ENCODE peak calls at places on chromosomes 16 and 17, in eight cellular contexts. K, H, B, C, R, O, X and T are unnamed samples. For H3K9me3 and H3K36me3, the result is how much of the 10 kb centered on the place peaks cover.

GRCh38 chr16:57892447-57893096 is 78.4 kb downstream of the CNGB1 start:
- DNase-seq in K (peak), H (no peak), B (no peak), C (peak), R (peak), O (no peak), X (no peak), T (no peak)

GRCh38 chr16:87653234-87653633 is 50.9 kb downstream of the JPH3 start:
- DNase-seq in K (no peak), H (no peak), B (no peak), C (no peak), R (peak), O (peak), X (no peak), T (no peak)

GRCh38 chr16:87918866-87919680 is 17.3 kb downstream of the CA5A start:
- DNase-seq in K (no peak), H (no peak), B (no peak), C (peak), R (no peak), O (no peak), X (peak), T (no peak)

GRCh38 chr17:19876524-19877161 is 8.9 kb upstream of the ULK2 start:
- DNase-seq in K (peak), H (no peak), B (no peak), C (peak), R (no peak), O (no peak), X (no peak), T (peak)

GRCh38 chr16:79661578-79661977 is 61.0 kb upstream of the MAF start:
- DNase-seq in K (no peak), H (no peak), B (no peak), C (no peak), R (no peak), O (no peak), X (no peak), T (no peak)

GRCh38 chr16:86519649-86520316 is 9.5 kb downstream of the FOXF1 start:
- DNase-seq in K (no peak), H (peak), B (peak), C (peak), R (peak), O (peak), X (no peak), T (no peak)

GRCh38 chr17:73901661-73902415 is 257.6 kb upstream of the SDK2 start:
- DNase-seq in K (peak), H (peak), B (peak), C (peak), R (no peak), O (peak), X (no peak), T (no peak)

GRCh38 chr16:90010676-90011075 is 8.6 kb downstream of the DBNDD1 start:
- DNase-seq in K (no peak), H (no peak), B (no peak), C (no peak), R (no peak), O (no peak), X (no peak), T (no peak)

GRCh38 chr16:56708418-56708817 is 21.5 kb upstream of the NUP93 start:
- DNase-seq in K (no peak), H (no peak), B (no peak), C (no peak), R (no peak), O (peak), X (no peak), T (no peak)

GRCh38 chr16:66858740-66859396 is 14.7 kb downstream of the CA7 start:
- DNase-seq in K (peak), H (no peak), B (no peak), C (no peak), R (no peak), O (peak), X (no peak), T (no peak)

GRCh38 chr17:77849203-77849602 is 109.3 kb upstream of the TNRC6C start:
- DNase-seq in K (no peak), H (no peak), B (no peak), C (no peak), R (no peak), O (no peak), X (no peak), T (no peak)

GRCh38 chr17:5418858-5419355 is 555 bp downstream of the NUP88 start:
- DNase-seq in K (peak), H (no peak), B (peak), C (peak), R (no peak), O (no peak), X (no peak), T (peak)

GRCh38 chr17:73324711-73325526 is 13.1 kb upstream of the CDC42EP4 start:
- DNase-seq in K (no peak), H (no peak), B (no peak), C (no peak), R (no peak), O (peak), X (no peak), T (no peak)

GRCh38 chr16:71421911-71422310 is 19.9 kb downstream of the TLE7 start:
- DNase-seq in K (no peak), H (no peak), B (peak), C (peak), R (peak), O (peak), X (no peak), T (no peak)

GRCh38 chr17:7955414-7956042 is 23.5 kb downstream of the CNTROB start:
- DNase-seq in K (no peak), H (no peak), B (no peak), C (no peak), R (no peak), O (no peak), X (no peak), T (no peak)

GRCh38 chr16:20326336-20326735 is 977 bp downstream of the GP2 start:
- DNase-seq in K (no peak), H (no peak), B (no peak), C (peak), R (no peak), O (peak), X (no peak), T (no peak)

GRCh38 chr17:8120520-8121443 is 2.5 kb upstream of the ALOXE3 start:
- DNase-seq in K (peak), H (peak), B (peak), C (peak), R (peak), O (peak), X (no peak), T (no peak)

GRCh38 chr17:7523033-7523432 is 25.8 kb upstream of the TNFSF12 start:
- DNase-seq in K (no peak), H (no peak), B (no peak), C (peak), R (peak), O (peak), X (no peak), T (no peak)

GRCh38 chr16:74186589-74186988 is 110.0 kb upstream of the PSMD7 start:
- DNase-seq in K (no peak), H (no peak), B (no peak), C (no peak), R (no peak), O (no peak), X (no peak), T (no peak)

GRCh38 chr16:18958621-18959578 is 24.8 kb upstream of the TMC7 start:
- DNase-seq in K (no peak), H (no peak), B (no peak), C (no peak), R (peak), O (no peak), X (no peak), T (no peak)

GRCh38 chr17:49962599-49963276 is 6.3 kb upstream of the DLX4 start:
- DNase-seq in K (no peak), H (no peak), B (no peak), C (no peak), R (no peak), O (no peak), X (no peak), T (no peak)

GRCh38 chr17:58156839-58157803 is 8.9 kb downstream of the OR4D1 start:
- DNase-seq in K (no peak), H (peak), B (no peak), C (peak), R (peak), O (peak), X (no peak), T (no peak)

GRCh38 chr17:78817123-78817522 is 23.5 kb downstream of the USP36 start:
- DNase-seq in K (no peak), H (no peak), B (no peak), C (peak), R (no peak), O (no peak), X (no peak), T (no peak)

GRCh38 chr16:82178352-82178751 is 8.3 kb upstream of the MPHOSPH6 start:
- DNase-seq in K (no peak), H (no peak), B (no peak), C (no peak), R (no peak), O (no peak), X (no peak), T (no peak)

GRCh38 chr16:53968896-53969295 is 264.9 kb downstream of the FTO start:
- DNase-seq in K (no peak), H (no peak), B (no peak), C (no peak), R (no peak), O (no peak), X (no peak), T (no peak)

GRCh38 chr16:20611350-20611902 is 35.3 kb upstream of the ACSM2B start:
- DNase-seq in K (peak), H (peak), B (peak), C (no peak), R (peak), O (no peak), X (no peak), T (peak)

GRCh38 chr16:30786115-30786935 is 680 bp downstream of the ZNF629 start:
- DNase-seq in K (no peak), H (no peak), B (peak), C (peak), R (peak), O (peak), X (no peak), T (no peak)

GRCh38 chr17:30929081-30929633 is 7.4 kb downstream of the ADAP2 start:
- DNase-seq in K (no peak), H (peak), B (no peak), C (no peak), R (no peak), O (peak), X (no peak), T (no peak)

GRCh38 chr16:86252596-86252995 is 257.7 kb upstream of the FOXF1 start:
- DNase-seq in K (no peak), H (no peak), B (no peak), C (peak), R (peak), O (peak), X (no peak), T (no peak)

GRCh38 chr16:59295474-59295873 is 561.4 kb upstream of the GOT2 start:
- DNase-seq in K (no peak), H (no peak), B (no peak), C (no peak), R (no peak), O (no peak), X (no peak), T (no peak)

GRCh38 chr16:35752012-35752772 is 2292.8 kb downstream of the TP53TG3F start:
- DNase-seq in K (peak), H (no peak), B (no peak), C (no peak), R (no peak), O (no peak), X (no peak), T (no peak)

GRCh38 chr16:35750701-35751104 is 2291.3 kb downstream of the TP53TG3F start:
- DNase-seq in K (no peak), H (no peak), B (no peak), C (no peak), R (no peak), O (no peak), X (no peak), T (peak)

GRCh38 chr16:35750157-35750689 is 2290.8 kb downstream of the TP53TG3F start:
- DNase-seq in K (peak), H (no peak), B (no peak), C (no peak), R (no peak), O (no peak), X (no peak), T (peak)

GRCh38 chr16:35752773-35753558 is 2293.6 kb downstream of the TP53TG3F start:
- DNase-seq in K (peak), H (no peak), B (no peak), C (no peak), R (no peak), O (no peak), X (no peak), T (no peak)

GRCh38 chr16:35751191-35751941 is 2292.0 kb downstream of the TP53TG3F start:
- DNase-seq in K (peak), H (no peak), B (no peak), C (no peak), R (no peak), O (no peak), X (no peak), T (peak)
- H3K9me3 ChIP-seq in K (half or more), H (under half), B (under half), C (half or more), R (under half), O (under half), X (under half), T (under half)

GRCh38 chr16:11543676-11544393 is 42.9 kb downstream of the LITAF start:
- DNase-seq in K (no peak), H (no peak), B (no peak), C (no peak), R (no peak), O (no peak), X (no peak), T (no peak)

GRCh38 chr16:11542069-11542775 is 44.5 kb downstream of the LITAF start:
- DNase-seq in K (no peak), H (no peak), B (no peak), C (no peak), R (no peak), O (no peak), X (no peak), T (no peak)

GRCh38 chr16:11550651-11551498 is 35.8 kb downstream of the LITAF start:
- DNase-seq in K (no peak), H (no peak), B (no peak), C (no peak), R (no peak), O (no peak), X (no peak), T (no peak)

GRCh38 chr16:11547517-11547916 is 39.2 kb downstream of the LITAF start:
- DNase-seq in K (no peak), H (no peak), B (no peak), C (no peak), R (no peak), O (no peak), X (no peak), T (no peak)

GRCh38 chr16:11546522-11547485 is 39.9 kb downstream of the LITAF start:
- DNase-seq in K (no peak), H (no peak), B (no peak), C (no peak), R (no peak), O (no peak), X (no peak), T (no peak)
- H3K36me3 ChIP-seq in K (under half), H (under half), B (under half), C (under half), R (under half), O (under half), X (under half), T (under half)

DNA sequence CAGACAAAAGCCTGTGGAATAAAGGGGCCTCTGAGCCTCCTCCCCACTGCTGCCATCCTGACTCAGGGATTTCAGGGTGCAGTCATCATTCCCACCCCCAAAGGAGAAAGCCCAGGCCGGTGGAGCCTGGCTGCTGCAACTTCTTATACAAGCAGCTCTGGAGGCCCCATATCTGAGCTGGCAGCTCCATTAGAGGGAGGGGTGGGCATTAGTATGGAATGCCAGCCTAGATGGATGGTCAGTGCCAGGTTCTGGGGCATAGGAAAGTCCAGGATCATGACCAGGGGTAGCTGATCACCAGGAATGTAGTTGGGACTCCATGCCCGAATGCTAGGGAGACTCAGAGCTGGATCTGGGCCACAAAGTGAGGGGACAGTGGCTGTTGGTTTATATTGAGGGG is 581.0 kb downstream of the KCNJ18 start:
- DNase-seq in K (no peak), H (no peak), B (no peak), C (no peak), R (no peak), O (no peak), X (no peak), T (no peak)
- H3K9me3 ChIP-seq in K (under half), H (under half), B (under half), C (half or more), R (under half), O (under half), X (under half), T (under half)

DNA sequence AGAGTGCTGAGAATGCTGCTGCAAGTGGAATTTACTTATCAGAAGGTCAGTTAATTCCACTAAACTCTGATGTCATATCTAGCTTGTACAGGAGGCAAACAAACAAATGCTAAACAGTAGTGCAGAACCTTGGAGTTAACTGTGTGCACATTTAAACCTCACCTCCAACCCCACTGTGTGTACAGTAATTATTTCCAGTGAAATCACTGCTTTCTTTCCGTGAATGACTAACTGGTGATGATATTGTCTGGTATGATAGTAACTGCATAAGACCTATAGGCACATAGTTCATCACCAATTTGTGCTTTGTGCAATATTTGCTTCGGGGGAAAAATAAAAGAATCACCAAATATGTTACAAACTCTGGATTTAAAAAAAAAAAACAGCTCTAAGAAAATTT is 492.5 kb upstream of the HSBP1 start:
- DNase-seq in K (no peak), H (no peak), B (no peak), C (no peak), R (no peak), O (no peak), X (no peak), T (no peak)
- H3K36me3 ChIP-seq in K (under half), H (under half), B (under half), C (under half), R (under half), O (under half), X (under half), T (under half)

GRCh38 chr17:2980211-2980903 is 83.0 kb downstream of the OR1D5 start:
- DNase-seq in K (no peak), H (peak), B (no peak), C (no peak), R (no peak), O (no peak), X (no peak), T (no peak)
- H3K9me3 ChIP-seq in K (under half), H (under half), B (under half), C (under half), R (under half), O (under half), X (under half), T (under half)

GRCh38 chr16:65745201-65745600 is 621.3 kb upstream of the CDH5 start:
- DNase-seq in K (no peak), H (no peak), B (no peak), C (no peak), R (no peak), O (no peak), X (no peak), T (no peak)

GRCh38 chr16:65749566-65749965 is 616.9 kb upstream of the CDH5 start:
- DNase-seq in K (no peak), H (no peak), B (no peak), C (no peak), R (no peak), O (no peak), X (no peak), T (no peak)

GRCh38 chr16:65744401-65744800 is 622.1 kb upstream of the CDH5 start:
- DNase-seq in K (no peak), H (no peak), B (no peak), C (no peak), R (no peak), O (no peak), X (no peak), T (no peak)

GRCh38 chr16:65743558-65743957 is 621.7 kb upstream of the CDH11 start:
- DNase-seq in K (no peak), H (no peak), B (no peak), C (no peak), R (no peak), O (no peak), X (no peak), T (no peak)

GRCh38 chr16:65746941-65747340 is 619.5 kb upstream of the CDH5 start:
- DNase-seq in K (no peak), H (no peak), B (no peak), C (no peak), R (no peak), O (no peak), X (no peak), T (no peak)
- H3K36me3 ChIP-seq in K (under half), H (under half), B (under half), C (under half), R (under half), O (under half), X (under half), T (under half)

GRCh38 chr17:44912763-44913544 is 2.3 kb downstream of the GFAP start:
- DNase-seq in K (no peak), H (no peak), B (no peak), C (no peak), R (no peak), O (peak), X (no peak), T (no peak)

GRCh38 chr17:44908761-44909326 is 6.5 kb downstream of the GFAP start:
- DNase-seq in K (no peak), H (no peak), B (no peak), C (no peak), R (no peak), O (no peak), X (no peak), T (no peak)

GRCh38 chr17:44911133-44912001 is 3.9 kb downstream of the GFAP start:
- DNase-seq in K (peak), H (peak), B (peak), C (peak), R (peak), O (peak), X (no peak), T (no peak)

GRCh38 chr17:44909681-44910144 is 5.6 kb downstream of the GFAP start:
- DNase-seq in K (no peak), H (no peak), B (no peak), C (no peak), R (no peak), O (peak), X (no peak), T (no peak)

DNA sequence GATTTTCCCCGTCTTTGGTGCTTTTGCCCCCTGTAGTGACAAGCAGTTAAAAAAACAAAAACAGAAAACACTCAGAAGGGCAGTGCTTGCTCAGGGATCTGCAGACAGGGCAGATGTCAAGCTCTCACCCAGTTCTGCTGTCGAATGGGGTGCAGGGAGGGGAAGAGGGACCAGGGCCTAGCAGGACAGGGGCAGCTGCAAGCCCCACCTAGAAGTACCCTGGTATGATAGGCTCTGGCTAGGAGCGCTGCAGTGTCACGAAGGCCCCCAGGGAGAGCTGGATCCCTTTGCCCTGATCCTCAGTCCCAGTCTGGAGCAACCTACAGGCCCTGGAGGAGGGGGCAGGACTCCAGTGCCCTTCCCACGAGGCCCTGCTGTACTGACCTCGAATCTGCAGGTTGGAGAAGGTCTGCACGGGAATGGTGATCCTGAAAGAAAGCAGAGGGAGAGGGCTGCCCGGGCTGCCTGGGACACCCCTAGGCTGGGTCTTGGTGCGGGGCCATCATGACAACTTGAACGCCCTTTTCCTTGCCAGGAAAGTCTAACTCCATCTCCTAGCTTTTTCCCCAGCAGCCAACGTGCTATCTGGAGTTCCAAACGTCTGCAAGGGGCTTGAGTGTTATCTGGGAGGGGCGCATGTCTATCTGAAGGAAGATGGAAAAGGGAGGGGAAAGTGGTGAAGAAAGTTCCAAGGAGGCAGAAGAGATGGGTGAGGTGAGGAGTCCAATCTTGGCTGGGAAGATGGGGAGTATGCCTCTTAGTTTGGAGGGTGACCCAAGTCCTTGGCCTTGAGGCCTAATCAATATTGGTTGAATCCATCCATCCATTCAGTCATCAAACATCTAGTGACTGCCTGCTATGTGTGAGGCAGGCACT is 4.8 kb downstream of the GFAP start:
- DNase-seq in K (no peak), H (no peak), B (no peak), C (no peak), R (no peak), O (no peak), X (no peak), T (no peak)
- H3K9me3 ChIP-seq in K (under half), H (under half), B (under half), C (under half), R (under half), O (under half), X (under half), T (under half)

GRCh38 chr17:2396568-2397246 is 4.2 kb downstream of the MNT start:
- DNase-seq in K (peak), H (peak), B (peak), C (peak), R (peak), O (peak), X (peak), T (peak)
- H3K36me3 ChIP-seq in K (under half), H (under half), B (under half), C (under half), R (under half), O (under half), X (under half), T (under half)